ENCODE peak calls at places on chromosomes 12 and 14, in four cellular contexts. I, N, R and X are unnamed samples.
A peak's percentile ranks its signal among the peaks of the same experiment; 100 is the strongest.

GRCh38 chr14:71651228-71651627 is 281.0 kb upstream of the RGS6 start:
- DNase-seq in R (no peak), I (no peak), N (peak; percentile 95), X (peak; percentile 55)

GRCh38 chr12:49389092-49389703 is 21.9 kb downstream of the SPATS2 start:
- DNase-seq in I (peak; percentile 28), R (no peak), N (no peak), X (no peak)

GRCh38 chr14:77031680-77032482 is 3.4 kb upstream of the IRF2BPL start:
- DNase-seq in R (no peak), N (peak; percentile 93), I (no peak), X (peak; percentile 70)

GRCh38 chr14:100875126-100875525 is 28.4 kb downstream of the RTL1 start:
- DNase-seq in I (no peak), R (no peak), N (no peak), X (no peak)

GRCh38 chr14:100523131-100523530 is 64.1 kb downstream of the BEGAIN start:
- DNase-seq in R (no peak), N (no peak), I (no peak), X (peak; percentile 12)

GRCh38 chr12:43501705-43502104 is 50.3 kb downstream of the ADAMTS20 start:
- DNase-seq in N (peak; percentile 34), I (no peak), R (no peak), X (no peak)

GRCh38 chr12:111749391-111749790 is 17.3 kb upstream of the ALDH2 start:
- DNase-seq in R (no peak), I (no peak), N (no peak), X (no peak)

GRCh38 chr14:95498622-95499353 is 17.7 kb downstream of the SYNE3 start:
- DNase-seq in N (peak; percentile 48), I (no peak), R (no peak), X (peak; percentile 79)

GRCh38 chr12:131091413-131091975 is 137.8 kb downstream of the ADGRD1 start:
- DNase-seq in I (no peak), R (peak; percentile 80), N (no peak), X (no peak)

GRCh38 chr12:9730011-9730410 is 2.9 kb downstream of the CLECL1 start:
- DNase-seq in R (no peak), N (no peak), I (no peak), X (no peak)

GRCh38 chr12:6093764-6094163 is 30.7 kb downstream of the VWF start:
- DNase-seq in R (no peak), N (no peak), I (peak; percentile 38), X (no peak)

GRCh38 chr12:114625294-114625851 is 58.6 kb downstream of the TBX3 start:
- DNase-seq in R (no peak), I (peak; percentile 31), N (peak; percentile 72), X (peak; percentile 76)

GRCh38 chr12:118068361-118068958 is 7.5 kb upstream of the WSB2 start:
- DNase-seq in N (no peak), R (no peak), I (no peak), X (no peak)

GRCh38 chr14:66624319-66624937 is 116.5 kb downstream of the GPHN start:
- DNase-seq in I (peak; percentile 71), N (peak; percentile 69), R (peak; percentile 21), X (peak; percentile 84)

GRCh38 chr12:50070314-50071060 is 13.1 kb downstream of the ASIC1 start:
- DNase-seq in R (no peak), I (peak; percentile 83), N (peak; percentile 84), X (peak; percentile 86)

GRCh38 chr14:103121161-103121845 is 2.0 kb upstream of the TNFAIP2 start:
- DNase-seq in I (no peak), R (no peak), N (no peak), X (peak; percentile 61)

GRCh38 chr12:125092872-125093680 is 27.8 kb downstream of the AACS start:
- DNase-seq in N (peak; percentile 66), I (peak; percentile 60), R (no peak), X (peak; percentile 38)

GRCh38 chr14:77543240-77543551 is 44.6 kb upstream of the ISM2 start:
- DNase-seq in I (no peak), R (no peak), N (no peak), X (no peak)

GRCh38 chr14:99862111-99862510 is 68.9 kb downstream of the EML1 start:
- DNase-seq in I (no peak), N (peak; percentile 77), R (no peak), X (no peak)

GRCh38 chr14:48086516-48086915 is 411.1 kb upstream of the MDGA2 start:
- DNase-seq in R (no peak), I (no peak), N (no peak), X (no peak)

GRCh38 chr12:101490286-101490920 is 15.3 kb downstream of the SPIC start:
- DNase-seq in I (peak; percentile 50), R (no peak), N (no peak), X (no peak)

GRCh38 chr12:107684990-107685359 is 624 bp upstream of the PWP1 start:
- DNase-seq in N (peak; percentile 35), I (no peak), R (no peak), X (peak; percentile 20)

GRCh38 chr14:57319636-57320035 is 50.9 kb downstream of the AP5M1 start:
- DNase-seq in N (no peak), I (no peak), R (no peak), X (no peak)

GRCh38 chr12:128259556-128260070 is 7.4 kb upstream of the TMEM132C start:
- DNase-seq in N (no peak), I (no peak), R (no peak), X (peak; percentile 48)

GRCh38 chr12:122079532-122080081 is 1.1 kb downstream of the MLXIP start:
- DNase-seq in N (no peak), R (no peak), I (no peak), X (no peak)

GRCh38 chr12:52418576-52419110 is 12.5 kb upstream of the KRT82 start:
- DNase-seq in N (no peak), I (no peak), R (no peak), X (no peak)

GRCh38 chr14:95906591-95906990 is 30.0 kb downstream of the TUNAR start:
- DNase-seq in R (no peak), N (peak; percentile 2), I (no peak), X (no peak)

GRCh38 chr12:39763071-39763893 is 143.7 kb upstream of the ABCD2 start:
- DNase-seq in I (no peak), N (no peak), R (no peak), X (no peak)

GRCh38 chr12:53074290-53074998 is 4.7 kb downstream of the SPRYD3 start:
- DNase-seq in I (no peak), N (no peak), R (no peak), X (peak; percentile 53)

GRCh38 chr14:61140872-61141271 is 140.3 kb downstream of the TMEM30B start:
- DNase-seq in R (no peak), I (no peak), N (peak; percentile 96), X (no peak)

GRCh38 chr12:68175566-68176033 is 16.1 kb upstream of the IFNG start:
- DNase-seq in R (peak; percentile 63), N (no peak), I (no peak), X (no peak)

DNA sequence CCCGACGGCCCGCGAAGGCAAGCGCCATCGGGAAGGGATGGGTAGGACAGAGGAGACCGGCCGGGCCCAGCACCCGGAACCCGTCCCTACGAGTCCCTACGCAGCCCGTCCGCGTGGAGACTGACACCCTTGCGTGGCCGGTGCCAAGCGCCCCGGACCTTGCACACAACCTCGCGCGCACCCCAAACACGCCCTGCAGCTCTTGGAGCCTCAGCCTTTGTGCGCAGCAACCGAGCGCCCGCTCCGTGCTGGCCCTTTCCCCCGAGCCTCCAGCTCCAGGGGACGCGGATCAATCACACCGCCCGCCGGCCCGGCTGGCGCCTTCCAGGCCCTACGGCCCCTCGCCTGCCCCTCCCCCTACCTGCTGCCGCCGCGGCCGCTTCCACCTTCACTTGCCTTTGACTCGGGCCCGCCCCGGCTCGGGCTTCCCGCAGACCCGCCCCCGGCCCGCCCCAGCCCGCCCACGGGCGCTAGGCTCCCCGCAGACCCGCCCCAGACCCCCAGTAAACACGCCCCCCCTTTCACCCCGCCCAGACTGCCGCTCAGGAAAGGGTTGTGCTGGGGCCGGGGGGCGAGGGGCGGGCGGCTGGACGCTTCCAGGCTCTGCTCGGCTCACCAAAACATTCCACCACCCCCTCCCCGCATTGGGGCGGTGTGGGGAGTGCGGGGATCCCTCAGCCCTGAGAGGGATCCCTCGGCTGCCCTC is at the start of gene NDRG2:
- DNase-seq in N (no peak), I (peak; percentile 90), R (no peak), X (peak; percentile 88)
- TF ChIP-seq POLR2A in N (no peak), I (no peak), R (no peak), X (peak; percentile 37)

DNA sequence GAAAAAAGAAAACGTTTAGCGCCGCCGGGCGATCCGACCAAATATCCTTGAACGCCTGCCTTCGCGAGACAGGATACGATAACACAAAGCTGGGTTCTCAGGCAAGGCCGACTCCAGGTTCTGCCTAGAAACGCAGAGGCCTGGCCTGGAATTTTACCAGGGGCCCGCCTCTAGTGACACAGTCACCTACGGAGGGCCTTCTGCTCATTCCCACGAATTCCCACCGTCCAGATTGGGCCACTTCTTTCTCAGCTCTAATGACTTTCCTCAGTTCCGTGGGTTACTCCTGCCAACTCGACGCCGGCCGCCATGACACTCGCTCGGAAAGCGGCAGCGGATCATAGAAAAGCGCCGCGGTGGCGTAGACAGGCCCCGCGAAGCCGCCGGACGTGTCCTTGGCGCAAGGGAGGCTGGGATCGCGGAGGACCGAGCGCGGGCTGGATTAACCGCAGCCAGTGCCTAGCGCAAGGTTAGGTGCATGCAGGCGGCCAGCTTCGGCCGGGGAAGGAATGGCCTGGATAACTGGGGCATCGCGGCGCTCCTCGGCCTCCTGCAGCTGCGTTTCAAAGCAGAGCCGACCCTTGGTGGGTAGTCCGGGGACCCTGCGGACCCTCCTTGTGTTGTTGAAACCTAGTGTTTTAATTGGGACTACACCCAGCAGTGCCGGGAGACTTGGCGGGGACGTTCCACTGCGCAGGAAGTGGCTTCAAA is at the start of gene TRIP11:
- DNase-seq in R (peak; percentile 72), I (peak; percentile 95), N (peak; percentile 93), X (peak; percentile 96)
- TF ChIP-seq POLR2A in R (peak; percentile 99), I (peak; percentile 83), N (peak; percentile 89), X (peak; percentile 80)

GRCh38 chr12:45745861-45746277 is 16.4 kb downstream of the ARID2 start:
- DNase-seq in N (peak; percentile 46), R (no peak), I (no peak), X (no peak)

GRCh38 chr12:45742590-45742989 is 13.1 kb downstream of the ARID2 start:
- DNase-seq in R (no peak), I (no peak), N (no peak), X (no peak)

GRCh38 chr12:45737638-45738037 is 8.1 kb downstream of the ARID2 start:
- DNase-seq in I (no peak), R (no peak), N (no peak), X (no peak)

DNA sequence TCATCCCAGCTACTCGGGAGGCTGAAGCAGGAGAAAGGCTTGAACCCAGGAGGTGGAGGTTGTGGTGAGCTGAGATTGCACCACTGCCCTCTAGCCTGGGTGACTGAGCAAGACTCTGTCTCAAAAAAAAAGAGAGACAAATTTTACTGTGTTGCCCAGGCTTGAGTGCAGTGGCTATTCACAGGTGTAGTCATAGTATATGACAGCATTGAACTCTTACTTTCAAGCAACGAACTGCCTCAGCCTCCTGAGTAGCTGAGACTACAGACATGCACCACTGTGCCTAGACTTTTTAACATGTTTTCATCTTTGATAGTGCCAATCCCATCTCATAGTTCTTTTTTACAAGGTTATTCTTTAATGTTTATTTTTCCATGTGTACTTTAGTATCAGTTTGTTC is 13.7 kb downstream of the ARID2 start:
- DNase-seq in R (no peak), N (no peak), I (no peak), X (no peak)
- TF ChIP-seq POLR2A in R (no peak), N (no peak), I (no peak), X (no peak)

GRCh38 chr14:24366664-24367505 is 1.1 kb upstream of the NFATC4 start:
- DNase-seq in N (peak; percentile 89), R (peak; percentile 34), I (peak; percentile 93), X (peak; percentile 91)
- TF ChIP-seq POLR2A in N (no peak), R (no peak), I (no peak), X (peak; percentile 73)

GRCh38 chr12:120979220-120979861 is 998 bp downstream of the HNF1A start:
- DNase-seq in I (no peak), N (no peak), R (no peak), X (no peak)
- TF ChIP-seq POLR2A in I (no peak), N (no peak), R (no peak), X (no peak)

GRCh38 chr14:73786942-73787759 is 64.5 kb upstream of the PTGR2 start:
- DNase-seq in I (peak; percentile 75), N (peak; percentile 35), R (no peak), X (peak; percentile 69)
- TF ChIP-seq POLR2A in I (no peak), N (no peak), R (peak; percentile 79), X (peak; percentile 65)